ENCODE peak calls at places on chromosomes 13 and 19, in ten cellular contexts. A is fibroblast of pulmonary artery; Q is CD8-positive, alpha-beta T cell; W is H1; M is fibroblast of mammary gland; P is fibroblast of the aortic adventitia; H is stomach; F is AG09309; C is OCI-LY7; L is adrenal gland. Z is an unnamed sample.

GRCh38 chr13:94966380-94966779 is 254.0 kb upstream of the SOX21 start:
- DNase-seq in F (no peak), P (no peak), C (no peak), L (no peak), H (no peak), M (no peak), A (no peak), Q (no peak), W (no peak), Z (no peak)

GRCh38 chr19:6062274-6062673 is 48.0 kb downstream of the RFX2 start:
- DNase-seq in M (peak; percentile 60), W (no peak), F (no peak), L (peak; percentile 65), H (peak; percentile 28), Q (no peak), A (peak; percentile 40), C (no peak), P (peak; percentile 51), Z (no peak)

GRCh38 chr19:46786236-46787039 is 2.0 kb downstream of the SLC1A5 start:
- DNase-seq in A (peak; percentile 75), F (peak; percentile 68), W (peak; percentile 61), M (peak; percentile 83), C (peak; percentile 82), P (peak; percentile 90), L (peak; percentile 49), H (peak; percentile 67), Q (peak; percentile 39), Z (peak; percentile 69)

GRCh38 chr19:39389621-39390414 is 1.1 kb downstream of the PAF1 start:
- DNase-seq in M (no peak), P (no peak), H (no peak), L (no peak), Q (no peak), F (no peak), A (no peak), W (no peak), C (no peak), Z (no peak)

GRCh38 chr19:6211632-6212402 is 68.0 kb downstream of the MLLT1 start:
- DNase-seq in L (no peak), M (no peak), F (no peak), W (no peak), H (no peak), Q (no peak), P (no peak), C (no peak), A (no peak), Z (no peak)

GRCh38 chr13:97116754-97117153 is 105.4 kb upstream of the MBNL2 start:
- DNase-seq in C (no peak), M (peak; percentile 74), A (peak; percentile 60), L (peak; percentile 42), W (no peak), P (peak; percentile 78), H (no peak), Q (no peak), F (no peak), Z (no peak)

GRCh38 chr19:53908933-53909415 is at the start of gene CACNG7:
- DNase-seq in F (no peak), Q (no peak), A (peak; percentile 26), H (no peak), P (peak; percentile 35), W (no peak), M (no peak), C (no peak), L (no peak), Z (no peak)

GRCh38 chr19:48991823-48992570 is 1.1 kb downstream of the GYS1 start:
- DNase-seq in H (peak; percentile 65), Q (no peak), L (peak; percentile 87), W (no peak), F (peak; percentile 45), A (peak; percentile 82), M (peak; percentile 80), C (no peak), P (peak; percentile 84), Z (peak; percentile 53)

GRCh38 chr13:86591862-86592261 is 792.6 kb upstream of the SLITRK6 start:
- DNase-seq in F (no peak), Q (no peak), M (peak; percentile 42), P (peak; percentile 9), A (peak; percentile 66), W (no peak), L (no peak), C (no peak), H (no peak), Z (no peak)

GRCh38 chr13:106700007-106700950 is 132.3 kb upstream of the ARGLU1 start:
- DNase-seq in F (no peak), P (no peak), W (no peak), M (peak; percentile 2), Q (no peak), H (no peak), L (no peak), A (peak; percentile 42), C (no peak), Z (no peak)

GRCh38 chr13:95535243-95535642 is 17.3 kb upstream of the CLDN10 start:
- DNase-seq in F (peak; percentile 5), P (peak; percentile 50), A (peak; percentile 50), Q (no peak), W (no peak), M (peak; percentile 91), H (no peak), C (no peak), L (peak; percentile 9), Z (peak; percentile 27)

GRCh38 chr19:44512326-44513298 is 12.3 kb upstream of the ZNF180 start:
- DNase-seq in A (peak; percentile 76), F (peak; percentile 31), H (no peak), C (peak; percentile 31), M (peak; percentile 50), P (peak; percentile 68), L (no peak), W (peak; percentile 87), Q (no peak), Z (peak; percentile 81)
- TF ChIP-seq CTCF in A (peak; percentile 64), F (peak; percentile 77), H (no peak), C (peak; percentile 75), M (peak; percentile 55), P (peak; percentile 59), L (peak; percentile 24), W (peak; percentile 69), Q (no peak), Z (peak; percentile 88)

GRCh38 chr13:111343186-111343805 is 22.9 kb downstream of the TEX29 start:
- DNase-seq in F (no peak), Q (no peak), P (no peak), M (no peak), L (no peak), H (no peak), W (no peak), A (no peak), C (no peak), Z (no peak)

GRCh38 chr13:111345682-111346081 is 25.2 kb downstream of the TEX29 start:
- DNase-seq in M (no peak), A (no peak), P (no peak), H (no peak), W (no peak), L (no peak), F (no peak), C (no peak), Q (no peak), Z (no peak)

GRCh38 chr13:111346281-111346680 is 25.8 kb downstream of the TEX29 start:
- DNase-seq in W (no peak), Q (no peak), H (no peak), A (no peak), F (no peak), P (no peak), C (no peak), M (no peak), L (no peak), Z (no peak)

GRCh38 chr13:111342716-111343115 is 22.3 kb downstream of the TEX29 start:
- DNase-seq in C (no peak), W (no peak), M (no peak), L (no peak), A (no peak), Q (no peak), P (no peak), F (no peak), H (no peak), Z (no peak)

DNA sequence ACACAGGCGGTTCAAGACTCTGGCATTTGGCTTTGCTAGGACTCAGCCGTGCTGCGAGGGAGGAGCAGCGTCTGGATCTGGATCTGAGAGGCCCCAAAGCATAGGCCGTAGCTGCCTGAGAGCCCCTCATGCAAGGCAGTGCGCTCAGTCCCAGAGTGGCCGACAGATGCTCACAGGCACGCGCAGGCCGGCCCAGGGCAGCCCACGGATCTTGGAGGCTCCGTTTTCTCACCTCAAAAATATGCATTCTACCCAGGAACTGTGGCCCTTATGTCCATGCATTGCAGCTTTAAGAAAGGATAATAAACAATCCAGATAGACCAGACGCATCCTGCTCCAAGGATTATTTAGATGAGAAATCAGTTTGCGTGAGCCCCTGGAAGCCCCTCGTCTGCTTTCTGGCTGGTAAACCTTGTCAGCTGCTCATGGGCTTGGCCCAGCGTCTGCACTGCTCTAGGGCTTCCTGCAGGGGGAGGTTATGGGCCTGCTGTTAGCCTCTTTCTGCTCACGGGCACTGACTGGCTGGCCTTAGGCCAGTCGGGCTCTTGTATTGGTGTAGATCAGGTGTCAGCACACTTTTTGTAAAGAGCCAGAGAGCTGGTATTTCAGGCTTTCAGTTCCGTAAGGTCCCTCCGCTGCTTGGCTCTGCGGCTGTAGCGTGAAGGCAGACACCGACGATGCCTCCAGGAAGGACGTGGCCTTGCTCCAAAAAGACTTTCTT is 24.2 kb downstream of the TEX29 start:
- DNase-seq in C (no peak), Q (no peak), L (no peak), P (peak; percentile 7), H (peak; percentile 63), F (no peak), W (peak; percentile 70), M (peak; percentile 27), A (peak; percentile 3), Z (no peak)
- TF ChIP-seq CTCF in C (no peak), Q (no peak), L (no peak), P (peak; percentile 32), H (no peak), F (peak; percentile 44), W (peak; percentile 95), M (peak; percentile 38), A (peak; percentile 25), Z (no peak)

DNA sequence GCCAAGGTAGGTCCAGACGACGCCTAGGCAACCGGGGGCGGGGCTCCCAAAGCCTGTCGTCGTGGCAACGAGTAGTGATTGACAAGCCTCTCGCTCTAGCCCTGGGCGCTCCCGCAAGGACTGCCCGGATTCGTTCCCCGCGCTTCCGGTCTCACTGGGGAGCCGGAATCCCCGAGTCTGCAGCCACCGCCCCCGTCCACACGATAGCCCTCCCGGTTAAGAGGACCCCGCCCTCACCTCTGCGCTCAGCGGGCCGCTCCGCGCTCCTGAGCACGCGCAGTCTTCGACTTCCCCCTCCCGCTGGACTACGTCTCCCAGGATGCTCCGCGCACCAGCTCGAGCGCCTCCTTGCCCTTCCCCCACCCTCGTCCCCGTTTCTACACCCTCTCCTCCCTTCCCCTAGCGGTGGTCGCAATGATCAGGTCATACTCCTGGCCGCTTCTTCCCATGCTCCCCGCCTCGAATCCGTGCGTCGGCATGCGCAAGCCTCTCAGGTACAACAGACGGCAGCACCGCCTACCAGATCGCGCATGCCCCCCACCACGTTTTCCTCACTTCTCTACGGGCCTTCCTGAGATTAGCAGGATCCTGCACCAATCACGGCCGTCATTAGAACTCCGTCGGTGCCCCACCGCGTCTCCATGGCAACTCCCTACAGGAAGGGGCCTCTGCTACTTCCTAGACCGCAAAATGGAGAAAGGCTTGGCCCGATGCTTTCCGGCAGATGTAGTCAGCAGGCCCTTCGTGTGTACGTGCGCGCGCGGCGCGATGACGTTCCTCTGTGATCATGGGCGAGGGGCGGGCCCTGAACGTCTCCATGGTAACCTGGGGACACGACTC is at the start of gene MZF1:
- DNase-seq in M (peak; percentile 100), W (peak; percentile 100), Q (peak; percentile 99), F (peak; percentile 100), H (peak; percentile 100), P (peak; percentile 100), A (peak; percentile 100), C (peak; percentile 100), L (peak; percentile 100), Z (peak; percentile 99)
- TF ChIP-seq CTCF in M (no peak), W (peak; percentile 17), Q (no peak), F (peak; percentile 29), H (no peak), P (peak; percentile 32), A (no peak), C (no peak), L (peak; percentile 33), Z (no peak)

GRCh38 chr13:28754698-28755545 is 36.2 kb upstream of the SLC46A3 start:
- DNase-seq in F (no peak), M (no peak), H (no peak), Q (no peak), C (peak; percentile 44), L (peak; percentile 35), P (peak; percentile 15), W (peak; percentile 57), A (peak; percentile 68), Z (no peak)
- TF ChIP-seq CTCF in F (peak; percentile 18), M (no peak), H (no peak), Q (no peak), C (peak; percentile 40), L (peak; percentile 6), P (no peak), W (peak; percentile 59), A (peak; percentile 30), Z (no peak)